ENCODE peak calls at places on chromosome 17, in seven cellular contexts. C, E, U, A, R, P and M are unnamed samples.

GRCh38 chr17:14745541-14745940 is 444.7 kb downstream of the HS3ST3B1 start:
- DNase-seq in C (no peak), E (no peak), U (no peak), A (peak; percentile 75), R (no peak), P (peak; percentile 52), M (no peak)

GRCh38 chr17:51165680-51166197 is 472 bp upstream of the NME2 start:
- DNase-seq in C (no peak), E (peak; percentile 29), U (no peak), A (peak; percentile 52), R (no peak), P (no peak), M (peak; percentile 73)

GRCh38 chr17:8776861-8777260 is 18.5 kb upstream of the SPDYE4 start:
- DNase-seq in C (no peak), E (no peak), U (no peak), A (no peak), R (no peak), P (no peak), M (no peak)

GRCh38 chr17:65557349-65558310 is 3.8 kb downstream of the AXIN2 start:
- DNase-seq in C (peak; percentile 12), E (no peak), U (no peak), A (peak; percentile 79), R (no peak), P (peak; percentile 73), M (no peak)

GRCh38 chr17:21467739-21468490 is 91.8 kb downstream of the KCNJ12 start:
- DNase-seq in C (no peak), E (no peak), U (no peak), A (no peak), R (no peak), P (no peak), M (no peak)

GRCh38 chr17:81341347-81342061 is 46.4 kb upstream of the SLC38A10 start:
- DNase-seq in C (no peak), E (peak; percentile 20), U (no peak), A (peak; percentile 45), R (no peak), P (peak; percentile 50), M (peak; percentile 67)

GRCh38 chr17:4704991-4705390 is 1.1 kb upstream of the PELP1 start:
- DNase-seq in C (no peak), E (no peak), U (no peak), A (no peak), R (no peak), P (no peak), M (no peak)

GRCh38 chr17:30091771-30092170 is 24.8 kb upstream of the NSRP1 start:
- DNase-seq in C (no peak), E (no peak), U (no peak), A (peak; percentile 92), R (no peak), P (peak; percentile 80), M (no peak)

GRCh38 chr17:32142857-32143524 is 689 bp downstream of the RHOT1 start:
- DNase-seq in C (no peak), E (peak; percentile 32), U (no peak), A (peak; percentile 68), R (no peak), P (peak; percentile 71), M (peak; percentile 70)

GRCh38 chr17:17343160-17343735 is 40.1 kb downstream of the NT5M start:
- DNase-seq in C (no peak), E (no peak), U (peak; percentile 20), A (no peak), R (no peak), P (no peak), M (peak; percentile 46)

GRCh38 chr17:512311-512710 is 159.7 kb upstream of the RPH3AL start:
- DNase-seq in C (no peak), E (no peak), U (no peak), A (no peak), R (no peak), P (no peak), M (no peak)

GRCh38 chr17:73301359-73301758 is 10.4 kb downstream of the CDC42EP4 start:
- DNase-seq in C (no peak), E (no peak), U (no peak), A (peak; percentile 52), R (no peak), P (no peak), M (no peak)

GRCh38 chr17:81537856-81538555 is 9.8 kb downstream of the FSCN2 start:
- DNase-seq in C (no peak), E (no peak), U (no peak), A (no peak), R (no peak), P (no peak), M (no peak)

GRCh38 chr17:36755586-36755985 is 154.2 kb downstream of the MRM1 start:
- DNase-seq in C (no peak), E (no peak), U (no peak), A (peak; percentile 11), R (peak; percentile 36), P (peak; percentile 12), M (no peak)

GRCh38 chr17:81395600-81396277 is 482 bp downstream of the BAHCC1 start:
- DNase-seq in C (no peak), E (no peak), U (no peak), A (peak; percentile 54), R (no peak), P (no peak), M (no peak)

GRCh38 chr17:39979021-39979660 is 1.5 kb upstream of the PSMD3 start:
- DNase-seq in C (no peak), E (no peak), U (no peak), A (peak; percentile 97), R (no peak), P (peak; percentile 71), M (no peak)

GRCh38 chr17:59401274-59401673 is 69.8 kb downstream of the YPEL2 start:
- DNase-seq in C (no peak), E (no peak), U (no peak), A (no peak), R (no peak), P (no peak), M (no peak)

GRCh38 chr17:82458885-82459424 is 414 bp downstream of the NARF start:
- DNase-seq in C (no peak), E (no peak), U (no peak), A (peak; percentile 56), R (peak; percentile 21), P (peak; percentile 31), M (peak; percentile 71)

GRCh38 chr17:68431661-68432071 is 25.6 kb downstream of the WIPI1 start:
- DNase-seq in C (peak; percentile 17), E (no peak), U (no peak), A (peak; percentile 55), R (peak; percentile 28), P (peak; percentile 52), M (no peak)

GRCh38 chr17:41975099-41976083 is 8.8 kb downstream of the CNP start:
- DNase-seq in C (no peak), E (no peak), U (peak; percentile 84), A (peak; percentile 89), R (no peak), P (no peak), M (no peak)

GRCh38 chr17:79461041-79461440 is 149.8 kb downstream of the RBFOX3 start:
- DNase-seq in C (no peak), E (no peak), U (no peak), A (peak; percentile 52), R (no peak), P (no peak), M (no peak)

GRCh38 chr17:42017866-42018200 is 594 bp upstream of the DNAJC7 start:
- DNase-seq in C (no peak), E (no peak), U (no peak), A (peak; percentile 74), R (peak; percentile 2), P (no peak), M (no peak)

GRCh38 chr17:45429338-45430005 is 3.2 kb downstream of the ARHGAP27 start:
- DNase-seq in C (no peak), E (no peak), U (no peak), A (peak; percentile 46), R (no peak), P (no peak), M (no peak)
- H3K27ac ChIP-seq in C (no peak overlapping the region), E (no peak overlapping the region), U (peak overlapping the region; percentile 26), A (no peak overlapping the region), R (no peak overlapping the region), P (no peak overlapping the region), M (no peak overlapping the region)

GRCh38 chr17:75707096-75707720 is 14.1 kb upstream of the ITGB4 start:
- DNase-seq in C (no peak), E (peak; percentile 42), U (no peak), A (peak; percentile 30), R (no peak), P (peak; percentile 38), M (no peak)

DNA sequence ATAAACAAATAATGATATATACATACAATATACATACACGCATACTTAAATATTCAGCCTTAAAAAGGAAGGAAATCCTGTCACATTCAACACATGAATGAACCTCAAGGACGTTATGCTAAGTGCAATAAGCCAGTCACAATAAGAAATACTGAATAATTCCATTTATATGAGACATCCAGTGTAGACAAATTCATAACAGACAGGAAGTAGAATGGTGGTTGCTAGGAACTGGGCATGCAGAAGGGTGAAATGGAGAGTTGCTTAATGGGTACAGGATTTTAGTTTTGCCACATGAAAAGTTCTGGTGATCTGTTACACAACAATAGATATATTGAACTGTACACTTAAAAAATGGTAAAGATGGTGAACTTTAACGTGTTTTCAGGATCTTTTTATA is 8.8 kb upstream of the ITGB4 start:
- DNase-seq in C (no peak), E (no peak), U (no peak), A (peak; percentile 57), R (no peak), P (peak; percentile 10), M (no peak)
- H3K4me3 ChIP-seq in C (no peak overlapping the region), E (no peak overlapping the region), U (no peak overlapping the region), A (no peak overlapping the region), R (no peak overlapping the region), P (no peak overlapping the region), M (no peak overlapping the region)

DNA sequence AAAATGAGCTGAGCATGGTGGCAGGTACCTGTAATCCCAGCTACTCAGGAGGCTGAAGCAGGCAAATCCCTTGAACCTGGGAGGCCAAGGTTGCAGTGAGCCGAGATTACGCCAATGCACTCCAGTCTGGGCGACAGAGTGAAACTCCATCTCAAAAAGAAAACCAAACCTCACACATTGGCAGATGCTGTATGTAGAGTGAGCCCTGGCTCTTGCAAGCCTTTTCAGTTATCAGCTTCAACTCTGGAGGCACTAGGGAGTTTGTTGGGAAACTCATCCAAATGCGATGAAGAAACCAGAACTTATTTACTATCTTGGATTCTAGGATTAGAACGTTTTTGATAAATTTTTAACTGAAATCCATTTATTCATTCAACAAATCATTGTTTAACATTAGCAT is 56.9 kb upstream of the RASL10B start:
- DNase-seq in C (no peak), E (no peak), U (no peak), A (no peak), R (no peak), P (no peak), M (no peak)
- H3K27ac ChIP-seq in C (no peak overlapping the region), E (no peak overlapping the region), U (no peak overlapping the region), A (no peak overlapping the region), R (no peak overlapping the region), P (no peak overlapping the region), M (no peak overlapping the region)

GRCh38 chr17:57256708-57257112 is 387 bp downstream of the MSI2 start:
- DNase-seq in C (peak; percentile 16), E (no peak), U (peak; percentile 47), A (peak; percentile 59), R (peak; percentile 37), P (peak; percentile 29), M (peak; percentile 75)

GRCh38 chr17:57259817-57260216 is 3.5 kb downstream of the MSI2 start:
- DNase-seq in C (no peak), E (no peak), U (no peak), A (no peak), R (no peak), P (no peak), M (no peak)

GRCh38 chr17:57257213-57257873 is 1.0 kb downstream of the MSI2 start:
- DNase-seq in C (no peak), E (no peak), U (no peak), A (peak; percentile 29), R (no peak), P (no peak), M (no peak)

GRCh38 chr17:57255776-57256681 is at the start of gene MSI2:
- DNase-seq in C (peak; percentile 87), E (peak; percentile 95), U (peak; percentile 93), A (peak; percentile 92), R (peak; percentile 92), P (peak; percentile 92), M (peak; percentile 99)

GRCh38 chr17:57257911-57258885 is 1.9 kb downstream of the MSI2 start:
- DNase-seq in C (no peak), E (no peak), U (no peak), A (peak; percentile 19), R (no peak), P (peak; percentile 54), M (no peak)
- H3K4me3 ChIP-seq in C (peak overlapping the region; percentile 73), E (peak overlapping the region; percentile 92), U (peak overlapping the region; percentile 85), A (peak overlapping the region; percentile 78), R (peak overlapping the region; percentile 85), P (peak overlapping the region; percentile 96), M (peak overlapping the region; percentile 98)